ENCODE peak calls at places on chromosome 17, in five cellular contexts. D, G, J, C and W are unnamed samples.

GRCh38 chr17:46964315-46965265 is 14.5 kb downstream of the RPRML start:
- DNase-seq in D (peak), G (peak), J (no peak), C (peak), W (no peak)

GRCh38 chr17:47917581-47917980 is 21.5 kb downstream of the SP2 start:
- DNase-seq in D (no peak), G (no peak), J (no peak), C (no peak), W (no peak)

GRCh38 chr17:4483012-4483840 is 15.5 kb upstream of the SPNS2 start:
- DNase-seq in D (no peak), G (no peak), J (no peak), C (no peak), W (no peak)

GRCh38 chr17:81295678-81296381 is 723 bp upstream of the SLC38A10 start:
- DNase-seq in D (peak), G (peak), J (no peak), C (peak), W (no peak)

GRCh38 chr17:82443465-82444283 is 6.9 kb downstream of the CYBC1 start:
- DNase-seq in D (no peak), G (no peak), J (peak), C (no peak), W (peak)

GRCh38 chr17:45123930-45124796 is 8.2 kb downstream of the PLCD3 start:
- DNase-seq in D (peak), G (peak), J (peak), C (peak), W (peak)

GRCh38 chr17:69147460-69147859 is 5.8 kb upstream of the ABCA6 start:
- DNase-seq in D (no peak), G (no peak), J (no peak), C (no peak), W (no peak)

GRCh38 chr17:70239391-70239826 is 70.1 kb downstream of the KCNJ2 start:
- DNase-seq in D (no peak), G (no peak), J (no peak), C (no peak), W (no peak)

GRCh38 chr17:15456972-15457722 is 10.3 kb downstream of the CDRT4 start:
- DNase-seq in D (peak), G (peak), J (peak), C (peak), W (peak)

GRCh38 chr17:80779961-80780380 is 211.7 kb upstream of the CHMP6 start:
- DNase-seq in D (peak), G (no peak), J (no peak), C (peak), W (no peak)

GRCh38 chr17:8430966-8431365 is 4.7 kb upstream of the NDEL1 start:
- DNase-seq in D (peak), G (no peak), J (peak), C (peak), W (peak)

GRCh38 chr17:12376276-12376675 is 289.4 kb upstream of the MYOCD start:
- DNase-seq in D (no peak), G (no peak), J (no peak), C (no peak), W (no peak)

GRCh38 chr17:57444632-57445031 is 188.3 kb downstream of the MSI2 start:
- DNase-seq in D (no peak), G (no peak), J (no peak), C (no peak), W (no peak)

GRCh38 chr17:76643553-76644148 is at the start of gene ST6GALNAC1:
- DNase-seq in D (no peak), G (no peak), J (no peak), C (no peak), W (no peak)

GRCh38 chr17:34011599-34011998 is 243.5 kb upstream of the CCL2 start:
- DNase-seq in D (no peak), G (no peak), J (no peak), C (no peak), W (no peak)

GRCh38 chr17:69220098-69220497 is 8.5 kb downstream of the ABCA10 start:
- DNase-seq in D (no peak), G (no peak), J (no peak), C (no peak), W (no peak)

GRCh38 chr17:50147841-50148225 is 2.6 kb downstream of the PPP1R9B start:
- DNase-seq in D (no peak), G (no peak), J (peak), C (peak), W (no peak)

GRCh38 chr17:55334881-55335523 is 70.2 kb downstream of the HLF start:
- DNase-seq in D (no peak), G (no peak), J (no peak), C (no peak), W (no peak)

GRCh38 chr17:49994085-49995054 is 654 bp downstream of the DLX3 start:
- DNase-seq in D (no peak), G (no peak), J (no peak), C (no peak), W (no peak)

GRCh38 chr17:1635675-1636465 is 7.2 kb upstream of the SLC43A2 start:
- DNase-seq in D (no peak), G (no peak), J (no peak), C (no peak), W (no peak)

GRCh38 chr17:1639549-1639948 is 6.0 kb downstream of the SCARF1 start:
- DNase-seq in D (no peak), G (no peak), J (no peak), C (no peak), W (no peak)

GRCh38 chr17:1636732-1637285 is 8.2 kb upstream of the SLC43A2 start:
- DNase-seq in D (no peak), G (no peak), J (no peak), C (no peak), W (no peak)

GRCh38 chr17:1638624-1639300 is 6.8 kb downstream of the SCARF1 start:
- DNase-seq in D (no peak), G (no peak), J (no peak), C (no peak), W (no peak)

DNA sequence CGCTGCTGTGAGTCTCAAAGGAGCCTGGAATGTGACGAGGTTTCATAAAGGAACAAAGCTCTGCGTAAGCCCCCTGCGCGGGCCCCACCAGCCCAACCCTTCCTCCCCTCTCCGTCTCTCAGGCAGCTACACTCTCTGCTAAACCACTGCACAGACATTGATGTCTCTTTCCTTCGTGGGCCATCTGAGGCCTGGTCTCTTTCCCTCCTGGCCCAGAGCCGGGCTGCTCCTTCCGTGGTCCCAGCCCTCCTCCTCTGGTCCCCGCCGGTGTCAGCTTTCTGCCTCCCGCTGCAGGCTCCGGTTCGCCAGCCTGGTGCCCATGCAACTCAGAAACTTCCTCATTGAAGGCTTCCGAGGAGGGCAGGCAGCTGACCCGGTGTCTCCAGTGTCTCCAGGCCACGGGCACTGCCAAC is 7.4 kb downstream of the SCARF1 start:
- DNase-seq in D (no peak), G (no peak), J (no peak), C (no peak), W (no peak)
- H3K4me3 ChIP-seq in D (no peak), G (no peak), J (no peak), C (no peak), W (no peak)

GRCh38 chr17:7136266-7136877 is 21.8 kb upstream of the ASGR2 start:
- DNase-seq in D (peak), G (peak), J (peak), C (peak), W (peak)
- TF ChIP-seq CTCF in D (peak), G (peak), J (peak), C (peak), W (peak)

DNA sequence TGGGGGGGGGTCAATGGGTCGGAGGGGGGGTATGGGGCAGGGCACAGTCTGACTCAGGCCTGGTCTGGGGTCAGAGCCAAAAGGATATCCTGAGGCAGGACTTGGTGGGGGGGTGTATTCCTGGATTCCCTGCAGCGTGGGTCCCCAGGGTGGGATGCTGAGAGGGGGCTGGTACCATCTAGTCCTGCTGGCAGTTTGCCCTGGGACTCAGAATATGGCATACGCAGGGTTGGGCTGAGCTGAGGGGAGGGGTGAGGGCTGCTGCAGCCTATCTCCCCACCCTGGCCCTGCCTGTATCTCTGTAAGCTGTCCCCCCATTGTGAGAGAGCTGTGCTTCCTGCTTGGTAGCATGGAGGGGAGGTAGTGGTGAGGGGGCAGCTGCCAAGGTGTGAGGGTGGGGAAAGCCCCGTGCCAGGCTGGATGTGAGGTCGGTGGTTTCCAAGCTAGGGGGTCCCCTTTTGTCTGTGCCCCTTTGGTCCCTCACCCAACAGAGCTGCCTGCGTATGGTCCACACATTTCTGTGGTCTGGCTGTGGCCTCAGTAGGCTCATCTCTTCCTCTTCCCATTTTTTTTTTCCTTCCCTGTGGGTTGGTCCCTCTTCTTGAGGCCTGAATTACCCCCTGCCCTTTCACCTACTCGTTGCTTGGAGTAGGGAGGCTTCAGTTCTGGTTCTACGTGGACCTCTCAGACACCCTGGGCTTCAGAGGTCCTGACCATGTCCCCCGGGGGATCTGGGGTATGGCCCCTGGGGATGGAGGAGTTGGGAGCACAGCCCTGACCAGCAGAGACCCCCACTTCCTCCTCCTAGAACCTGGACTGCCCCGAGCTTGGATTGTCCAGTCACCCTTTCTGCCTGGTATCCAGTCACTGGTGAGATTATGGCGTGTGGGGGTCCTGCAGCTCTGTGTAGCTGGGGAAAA is 15.0 kb downstream of the RARA start:
- DNase-seq in D (peak), G (no peak), J (peak), C (peak), W (no peak)
- H3K4me3 ChIP-seq in D (no peak), G (no peak), J (no peak), C (no peak), W (no peak)

GRCh38 chr17:29042679-29043538 is at the start of gene PIPOX:
- DNase-seq in D (peak), G (peak), J (no peak), C (peak), W (peak)
- TF ChIP-seq CTCF in D (no peak), G (peak), J (no peak), C (no peak), W (peak)

GRCh38 chr17:75508122-75508719 is 7.1 kb downstream of the CASKIN2 start:
- DNase-seq in D (no peak), G (no peak), J (no peak), C (no peak), W (no peak)
- H3K4me3 ChIP-seq in D (no peak), G (no peak), J (no peak), C (no peak), W (no peak)

DNA sequence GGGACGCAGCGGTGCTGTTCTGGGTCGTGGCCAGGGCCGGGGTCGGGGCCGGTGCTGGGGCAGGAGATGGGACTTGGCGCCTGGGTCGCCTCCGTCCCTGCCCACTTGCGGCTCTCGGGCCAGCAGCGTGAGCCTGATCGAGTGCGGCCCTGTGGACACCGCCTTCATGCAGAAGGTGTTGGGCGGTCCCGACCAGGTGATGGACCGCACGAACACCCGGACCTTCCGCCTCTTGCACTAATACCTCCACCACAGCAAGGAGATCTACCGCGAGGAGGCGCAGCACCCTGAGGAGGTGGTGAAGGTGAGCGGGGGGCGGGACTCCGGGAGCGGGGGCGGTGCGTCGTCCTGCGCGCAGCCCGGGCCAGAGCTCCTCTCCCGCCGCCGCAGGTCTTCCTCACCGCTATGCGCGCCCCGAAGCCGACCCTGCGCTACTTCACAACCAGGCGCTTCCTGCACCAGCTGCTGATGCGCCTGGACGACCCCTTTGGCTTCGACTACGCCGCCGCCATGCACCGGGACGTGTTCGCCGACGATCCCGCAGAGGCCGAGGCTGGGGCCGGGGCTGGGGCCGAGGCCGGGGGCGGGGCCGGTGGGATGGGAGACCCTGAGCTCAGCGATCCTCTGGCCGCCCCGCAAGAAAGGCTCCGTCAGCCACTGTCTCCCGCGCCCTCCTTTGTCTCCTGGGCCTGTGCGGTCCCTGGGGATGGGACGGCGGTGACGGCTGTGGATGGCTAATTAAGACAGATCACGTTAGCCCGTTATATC is 4.5 kb upstream of the HSD17B1 start:
- DNase-seq in D (no peak), G (no peak), J (peak), C (peak), W (no peak)
- TF ChIP-seq CTCF in D (no peak), G (peak), J (peak), C (peak), W (peak)

GRCh38 chr17:36722903-36723263 is 121.5 kb downstream of the MRM1 start:
- DNase-seq in D (no peak), G (no peak), J (no peak), C (no peak), W (no peak)
- H3K4me3 ChIP-seq in D (no peak), G (no peak), J (no peak), C (no peak), W (no peak)

DNA sequence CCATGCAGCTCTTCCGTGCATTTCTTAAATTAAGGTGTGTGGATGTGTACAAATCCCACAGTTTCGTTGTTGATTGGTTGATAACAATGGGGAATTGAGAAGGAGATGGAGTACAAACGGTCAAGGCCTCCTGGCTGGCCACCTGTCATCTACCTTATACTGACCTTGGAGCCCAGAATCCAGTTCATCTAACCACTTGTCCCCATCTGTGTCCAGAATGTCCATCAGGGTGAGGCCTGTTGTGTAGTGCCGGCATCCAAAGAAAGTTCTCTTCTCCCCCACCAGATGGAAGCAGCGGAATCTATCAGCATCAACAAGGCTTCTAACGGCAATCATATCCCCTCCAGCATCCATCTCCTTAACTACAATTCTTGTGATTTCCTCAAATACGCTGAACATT is 1.5 kb downstream of the GSDMB start:
- DNase-seq in D (peak), G (peak), J (no peak), C (peak), W (no peak)
- TF ChIP-seq CTCF in D (peak), G (peak), J (no peak), C (peak), W (peak)

DNA sequence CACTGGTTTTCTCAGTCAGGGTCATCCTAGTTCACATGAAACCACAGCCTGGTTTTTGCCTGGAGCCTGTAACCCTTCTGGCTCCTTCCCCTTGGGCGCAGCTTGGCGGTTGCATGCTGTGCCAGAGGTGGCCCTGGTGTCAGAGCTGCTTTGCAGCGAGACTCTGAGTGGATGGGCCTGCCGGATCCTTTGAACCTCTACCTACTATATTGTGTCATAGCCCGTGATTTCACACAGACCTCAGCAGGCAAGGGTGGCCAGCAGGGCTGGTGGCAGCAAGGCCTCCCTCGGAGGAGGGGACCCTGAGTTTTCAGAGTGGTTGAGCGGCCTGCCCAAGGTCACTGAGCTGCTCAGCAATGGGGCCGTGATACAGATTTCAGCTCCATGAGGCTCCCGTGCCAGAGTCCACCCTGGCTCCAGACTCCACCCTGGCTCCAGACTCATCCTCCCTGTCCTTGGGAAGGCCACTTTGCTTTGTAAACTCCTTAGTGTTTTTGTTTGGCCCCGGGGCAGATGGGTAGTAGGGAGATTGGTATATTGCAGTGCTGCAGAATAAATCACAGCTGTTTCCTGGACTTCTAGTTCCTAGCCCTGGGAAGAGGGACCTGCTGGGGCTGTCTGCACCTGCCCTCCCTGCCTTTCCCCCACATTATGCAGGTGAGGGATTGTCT is 9.7 kb downstream of the MPRIP start:
- DNase-seq in D (peak), G (no peak), J (no peak), C (no peak), W (no peak)
- H3K4me3 ChIP-seq in D (no peak), G (no peak), J (no peak), C (no peak), W (no peak)